ENCODE peak calls at places on chromosome 1, in nine cellular contexts. One of them, this sample, is unnamed. For H3K4me1, the result is how much of the 10 kb centered on the place peaks cover.

GRCh38 chr1:9996624-9997582 is at the start of gene RBP7:
- DNase-seq in colonic mucosa: peak
- DNase-seq in IMR-90: no peak
- DNase-seq in A673: no peak
- DNase-seq in ovary: peak
- DNase-seq in left ventricle myocardium inferior: peak
- DNase-seq in MM.1S: no peak
- DNase-seq in breast epithelium: no peak
- DNase-seq in stomach: peak
- DNase-seq in this sample: peak

GRCh38 chr1:233269656-233270055 is 25.9 kb downstream of the PCNX2 start:
- DNase-seq in left ventricle myocardium inferior: no peak
- DNase-seq in MM.1S: no peak
- DNase-seq in breast epithelium: no peak
- DNase-seq in A673: peak
- DNase-seq in IMR-90: peak
- DNase-seq in ovary: no peak
- DNase-seq in stomach: no peak
- DNase-seq in colonic mucosa: no peak
- DNase-seq in this sample: no peak

GRCh38 chr1:93471911-93472310 is 24.0 kb downstream of the FNBP1L start:
- DNase-seq in stomach: no peak
- DNase-seq in breast epithelium: no peak
- DNase-seq in ovary: no peak
- DNase-seq in IMR-90: peak
- DNase-seq in A673: peak
- DNase-seq in colonic mucosa: no peak
- DNase-seq in left ventricle myocardium inferior: no peak
- DNase-seq in MM.1S: no peak
- DNase-seq in this sample: no peak

GRCh38 chr1:172449585-172450523 is 6.0 kb upstream of the PIGC start:
- DNase-seq in left ventricle myocardium inferior: peak
- DNase-seq in IMR-90: peak
- DNase-seq in stomach: peak
- DNase-seq in breast epithelium: no peak
- DNase-seq in A673: peak
- DNase-seq in colonic mucosa: peak
- DNase-seq in ovary: peak
- DNase-seq in MM.1S: peak
- DNase-seq in this sample: peak

GRCh38 chr1:8817413-8818324 is at the start of gene RERE:
- DNase-seq in breast epithelium: peak
- DNase-seq in MM.1S: peak
- DNase-seq in left ventricle myocardium inferior: peak
- DNase-seq in colonic mucosa: peak
- DNase-seq in ovary: peak
- DNase-seq in IMR-90: peak
- DNase-seq in A673: peak
- DNase-seq in stomach: peak
- DNase-seq in this sample: peak

GRCh38 chr1:194164755-194165154 is 978.3 kb upstream of the B3GALT2 start:
- DNase-seq in A673: no peak
- DNase-seq in stomach: no peak
- DNase-seq in breast epithelium: no peak
- DNase-seq in left ventricle myocardium inferior: no peak
- DNase-seq in MM.1S: no peak
- DNase-seq in IMR-90: no peak
- DNase-seq in colonic mucosa: no peak
- DNase-seq in ovary: no peak
- DNase-seq in this sample: no peak

GRCh38 chr1:19866758-19867157 is 15.4 kb upstream of the OTUD3 start:
- DNase-seq in A673: peak
- DNase-seq in colonic mucosa: no peak
- DNase-seq in IMR-90: no peak
- DNase-seq in breast epithelium: no peak
- DNase-seq in left ventricle myocardium inferior: no peak
- DNase-seq in stomach: no peak
- DNase-seq in ovary: no peak
- DNase-seq in MM.1S: no peak
- DNase-seq in this sample: no peak

GRCh38 chr1:10451286-10451685 is 1.5 kb downstream of the CORT start:
- DNase-seq in MM.1S: no peak
- DNase-seq in left ventricle myocardium inferior: no peak
- DNase-seq in breast epithelium: no peak
- DNase-seq in IMR-90: peak
- DNase-seq in stomach: no peak
- DNase-seq in A673: no peak
- DNase-seq in ovary: no peak
- DNase-seq in colonic mucosa: no peak
- DNase-seq in this sample: no peak

GRCh38 chr1:29468501-29468900 is 232.2 kb downstream of the PTPRU start:
- DNase-seq in ovary: no peak
- DNase-seq in MM.1S: no peak
- DNase-seq in stomach: no peak
- DNase-seq in IMR-90: no peak
- DNase-seq in A673: no peak
- DNase-seq in colonic mucosa: no peak
- DNase-seq in left ventricle myocardium inferior: no peak
- DNase-seq in breast epithelium: no peak
- DNase-seq in this sample: no peak

GRCh38 chr1:9169601-9170137 is 40.8 kb upstream of the GPR157 start:
- DNase-seq in breast epithelium: no peak
- DNase-seq in ovary: no peak
- DNase-seq in IMR-90: no peak
- DNase-seq in A673: no peak
- DNase-seq in stomach: no peak
- DNase-seq in colonic mucosa: no peak
- DNase-seq in left ventricle myocardium inferior: no peak
- DNase-seq in MM.1S: no peak
- DNase-seq in this sample: no peak

GRCh38 chr1:59016390-59016789 is 232.5 kb upstream of the JUN start:
- DNase-seq in left ventricle myocardium inferior: no peak
- DNase-seq in colonic mucosa: no peak
- DNase-seq in stomach: no peak
- DNase-seq in ovary: no peak
- DNase-seq in IMR-90: no peak
- DNase-seq in A673: no peak
- DNase-seq in MM.1S: peak
- DNase-seq in breast epithelium: no peak
- DNase-seq in this sample: no peak

GRCh38 chr1:59502009-59502691 is 205.3 kb downstream of the FGGY start:
- DNase-seq in left ventricle myocardium inferior: no peak
- DNase-seq in IMR-90: no peak
- DNase-seq in A673: peak
- DNase-seq in stomach: no peak
- DNase-seq in MM.1S: no peak
- DNase-seq in breast epithelium: peak
- DNase-seq in colonic mucosa: no peak
- DNase-seq in ovary: no peak
- DNase-seq in this sample: peak

GRCh38 chr1:175885247-175885646 is 141.9 kb upstream of the TNR start:
- DNase-seq in IMR-90: peak
- DNase-seq in colonic mucosa: no peak
- DNase-seq in ovary: no peak
- DNase-seq in MM.1S: no peak
- DNase-seq in left ventricle myocardium inferior: no peak
- DNase-seq in A673: no peak
- DNase-seq in stomach: no peak
- DNase-seq in breast epithelium: no peak
- DNase-seq in this sample: no peak

GRCh38 chr1:13570924-13571323 is 12.7 kb upstream of the PDPN start:
- DNase-seq in stomach: no peak
- DNase-seq in MM.1S: no peak
- DNase-seq in ovary: no peak
- DNase-seq in breast epithelium: no peak
- DNase-seq in left ventricle myocardium inferior: no peak
- DNase-seq in IMR-90: no peak
- DNase-seq in A673: no peak
- DNase-seq in colonic mucosa: no peak
- DNase-seq in this sample: no peak

GRCh38 chr1:243495032-243495431 is 239.2 kb downstream of the SDCCAG8 start:
- DNase-seq in ovary: no peak
- DNase-seq in A673: no peak
- DNase-seq in IMR-90: no peak
- DNase-seq in stomach: no peak
- DNase-seq in colonic mucosa: no peak
- DNase-seq in MM.1S: no peak
- DNase-seq in left ventricle myocardium inferior: no peak
- DNase-seq in breast epithelium: no peak
- DNase-seq in this sample: no peak

GRCh38 chr1:3535732-3536131 is 75.6 kb downstream of the MEGF6 start:
- DNase-seq in colonic mucosa: no peak
- DNase-seq in A673: no peak
- DNase-seq in stomach: no peak
- DNase-seq in IMR-90: no peak
- DNase-seq in ovary: no peak
- DNase-seq in left ventricle myocardium inferior: no peak
- DNase-seq in breast epithelium: no peak
- DNase-seq in MM.1S: no peak
- DNase-seq in this sample: no peak

GRCh38 chr1:3534803-3535637 is 76.3 kb downstream of the MEGF6 start:
- DNase-seq in A673: no peak
- DNase-seq in stomach: no peak
- DNase-seq in colonic mucosa: no peak
- DNase-seq in left ventricle myocardium inferior: no peak
- DNase-seq in IMR-90: no peak
- DNase-seq in MM.1S: no peak
- DNase-seq in breast epithelium: no peak
- DNase-seq in ovary: no peak
- DNase-seq in this sample: no peak

GRCh38 chr1:3537359-3537758 is 73.9 kb downstream of the MEGF6 start:
- DNase-seq in ovary: no peak
- DNase-seq in breast epithelium: no peak
- DNase-seq in MM.1S: no peak
- DNase-seq in stomach: no peak
- DNase-seq in A673: no peak
- DNase-seq in IMR-90: no peak
- DNase-seq in colonic mucosa: no peak
- DNase-seq in left ventricle myocardium inferior: no peak
- DNase-seq in this sample: no peak

GRCh38 chr1:3536796-3537195 is 74.5 kb downstream of the MEGF6 start:
- DNase-seq in MM.1S: no peak
- DNase-seq in colonic mucosa: no peak
- DNase-seq in stomach: no peak
- DNase-seq in breast epithelium: no peak
- DNase-seq in ovary: no peak
- DNase-seq in left ventricle myocardium inferior: no peak
- DNase-seq in A673: no peak
- DNase-seq in IMR-90: no peak
- DNase-seq in this sample: no peak

GRCh38 chr1:3536395-3536794 is 74.9 kb downstream of the MEGF6 start:
- DNase-seq in stomach: no peak
- DNase-seq in breast epithelium: no peak
- DNase-seq in ovary: no peak
- DNase-seq in colonic mucosa: no peak
- DNase-seq in A673: no peak
- DNase-seq in MM.1S: no peak
- DNase-seq in left ventricle myocardium inferior: no peak
- DNase-seq in IMR-90: no peak
- DNase-seq in this sample: no peak
- H3K4me1 ChIP-seq in stomach: under half
- H3K4me1 ChIP-seq in breast epithelium: under half
- H3K4me1 ChIP-seq in ovary: under half
- H3K4me1 ChIP-seq in colonic mucosa: under half
- H3K4me1 ChIP-seq in A673: under half
- H3K4me1 ChIP-seq in MM.1S: under half
- H3K4me1 ChIP-seq in left ventricle myocardium inferior: under half
- H3K4me1 ChIP-seq in IMR-90: under half
- H3K4me1 ChIP-seq in this sample: under half

DNA sequence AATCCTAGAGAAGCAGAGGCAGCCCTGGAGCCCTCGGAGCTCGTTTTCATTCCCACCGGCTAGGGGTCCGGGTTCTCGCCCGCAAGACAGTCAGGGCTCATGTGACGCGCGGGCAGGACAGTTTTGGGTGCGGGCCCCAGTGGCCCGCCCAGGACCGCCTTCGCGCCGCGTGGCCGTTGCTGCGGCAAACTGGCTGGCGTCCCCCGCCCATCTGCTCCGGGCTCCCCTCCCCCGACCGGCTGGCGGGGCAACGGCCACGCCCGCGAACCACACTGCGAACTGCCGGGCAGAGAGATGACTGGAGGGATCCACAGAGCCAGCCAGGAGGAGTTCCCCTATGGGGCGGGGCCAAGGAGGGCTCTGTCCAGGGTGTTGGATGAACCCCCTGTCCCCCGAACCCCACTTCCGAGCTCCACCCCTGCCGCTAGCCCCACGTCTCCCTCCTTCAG is 899 bp upstream of the HES2 start:
- DNase-seq in MM.1S: no peak
- DNase-seq in A673: no peak
- DNase-seq in stomach: no peak
- DNase-seq in colonic mucosa: peak
- DNase-seq in ovary: no peak
- DNase-seq in breast epithelium: no peak
- DNase-seq in left ventricle myocardium inferior: no peak
- DNase-seq in IMR-90: no peak
- DNase-seq in this sample: no peak
- H3K4me3 ChIP-seq in MM.1S: no peak
- H3K4me3 ChIP-seq in A673: peak
- H3K4me3 ChIP-seq in stomach: peak
- H3K4me3 ChIP-seq in colonic mucosa: peak
- H3K4me3 ChIP-seq in ovary: no peak
- H3K4me3 ChIP-seq in breast epithelium: no peak
- H3K4me3 ChIP-seq in left ventricle myocardium inferior: peak
- H3K4me3 ChIP-seq in IMR-90: no peak
- H3K4me3 ChIP-seq in this sample: no peak

DNA sequence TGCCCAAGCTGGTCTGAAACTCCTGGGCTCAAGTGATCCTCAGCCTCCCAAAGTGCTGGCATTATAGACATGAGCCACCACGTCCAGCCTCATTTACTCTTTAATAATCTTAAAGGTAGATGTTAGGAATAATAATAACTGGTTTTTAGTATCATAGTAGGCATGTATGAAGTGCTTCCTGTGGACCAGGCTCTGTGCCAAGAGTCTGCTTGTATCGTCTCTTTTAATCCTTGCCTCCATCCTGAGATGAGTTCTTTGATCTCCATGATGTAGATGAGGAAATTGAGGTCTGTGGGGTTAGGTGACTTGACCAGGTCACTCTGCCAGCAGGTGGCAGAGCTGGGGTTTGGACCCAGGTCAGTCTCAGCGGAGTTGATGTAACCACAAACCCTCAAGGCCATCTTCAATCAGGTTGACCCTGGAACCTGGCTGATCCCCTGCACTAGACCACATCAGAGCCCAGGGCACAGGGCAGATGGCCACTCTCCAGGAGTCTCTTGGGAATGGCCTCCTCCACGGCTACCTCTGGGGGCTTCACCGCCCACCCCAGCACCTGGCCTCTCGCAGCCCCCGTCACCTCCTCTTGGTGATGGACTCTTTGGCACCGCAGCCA is 11.3 kb downstream of the EFHD2 start:
- DNase-seq in colonic mucosa: no peak
- DNase-seq in IMR-90: no peak
- DNase-seq in A673: no peak
- DNase-seq in stomach: no peak
- DNase-seq in ovary: no peak
- DNase-seq in breast epithelium: no peak
- DNase-seq in left ventricle myocardium inferior: no peak
- DNase-seq in MM.1S: no peak
- DNase-seq in this sample: no peak
- TF ChIP-seq CTCF in colonic mucosa: no peak
- TF ChIP-seq CTCF in IMR-90: no peak
- TF ChIP-seq CTCF in A673: no peak
- TF ChIP-seq CTCF in stomach: no peak
- TF ChIP-seq CTCF in ovary: no peak
- TF ChIP-seq CTCF in breast epithelium: no peak
- TF ChIP-seq CTCF in left ventricle myocardium inferior: no peak
- TF ChIP-seq CTCF in MM.1S: peak
- TF ChIP-seq CTCF in this sample: no peak

GRCh38 chr1:36157973-36158826 is 2.2 kb downstream of the MAP7D1 start:
- DNase-seq in MM.1S: no peak
- DNase-seq in colonic mucosa: no peak
- DNase-seq in ovary: no peak
- DNase-seq in A673: no peak
- DNase-seq in left ventricle myocardium inferior: no peak
- DNase-seq in stomach: no peak
- DNase-seq in IMR-90: no peak
- DNase-seq in breast epithelium: no peak
- DNase-seq in this sample: no peak
- H3K4me1 ChIP-seq in MM.1S: under half
- H3K4me1 ChIP-seq in colonic mucosa: under half
- H3K4me1 ChIP-seq in ovary: under half
- H3K4me1 ChIP-seq in A673: under half
- H3K4me1 ChIP-seq in left ventricle myocardium inferior: half or more
- H3K4me1 ChIP-seq in stomach: half or more
- H3K4me1 ChIP-seq in IMR-90: under half
- H3K4me1 ChIP-seq in breast epithelium: half or more
- H3K4me1 ChIP-seq in this sample: under half

This sample was measured in BE2C.